ENCODE peak calls at places on chromosomes 7 and 10, in nine cellular contexts. R, C, A, K, F, H, D, P and I are unnamed samples.
A peak's percentile ranks its signal among the peaks of the same experiment; 100 is the strongest.

GRCh38 chr10:123551259-123551658 is 114.9 kb upstream of the GPR26 start:
- DNase-seq in K (no peak), C (no peak), P (no peak), F (no peak), R (no peak), H (no peak), A (no peak), D (no peak), I (peak; percentile 27)

GRCh38 chr10:120984221-120984620 is 133.1 kb downstream of the WDR11 start:
- DNase-seq in H (no peak), P (no peak), C (no peak), F (no peak), A (no peak), K (no peak), R (no peak), D (no peak), I (no peak)

GRCh38 chr10:32887481-32887880 is 70.5 kb downstream of the ITGB1 start:
- DNase-seq in C (no peak), R (no peak), D (no peak), K (no peak), H (no peak), P (no peak), F (no peak), A (no peak), I (no peak)

GRCh38 chr7:3095046-3095445 is 51.4 kb upstream of the CARD11 start:
- DNase-seq in D (no peak), P (no peak), A (no peak), H (no peak), C (peak; percentile 22), K (peak; percentile 53), R (peak; percentile 25), F (no peak), I (no peak)

GRCh38 chr7:42274052-42274451 is 37.0 kb upstream of the GLI3 start:
- DNase-seq in D (peak; percentile 71), A (no peak), K (no peak), H (no peak), P (no peak), C (no peak), R (no peak), F (no peak), I (no peak)

GRCh38 chr7:6508950-6509349 is 42.3 kb downstream of the GRID2IP start:
- DNase-seq in D (no peak), C (no peak), P (no peak), F (no peak), K (no peak), H (no peak), R (no peak), A (no peak), I (no peak)

GRCh38 chr10:19031763-19032162 is 16.8 kb upstream of the MALRD1 start:
- DNase-seq in H (no peak), P (no peak), A (no peak), F (no peak), C (no peak), K (no peak), R (no peak), D (no peak), I (no peak)

GRCh38 chr10:127492607-127493250 is 56.4 kb upstream of the NPS start:
- DNase-seq in D (peak; percentile 9), C (no peak), F (no peak), H (no peak), A (no peak), P (peak; percentile 30), K (no peak), R (no peak), I (no peak)

GRCh38 chr7:55572378-55573233 is at the start of gene VOPP1:
- DNase-seq in D (peak; percentile 72), A (peak; percentile 82), R (peak; percentile 70), C (peak; percentile 77), K (peak; percentile 23), H (peak; percentile 72), F (peak; percentile 83), P (peak; percentile 58), I (peak; percentile 50)

GRCh38 chr10:83908506-83908905 is 230.8 kb upstream of the GHITM start:
- DNase-seq in F (no peak), H (peak; percentile 22), C (no peak), D (no peak), A (no peak), K (peak; percentile 85), P (no peak), R (no peak), I (no peak)

GRCh38 chr7:102434039-102434481 is 685 bp downstream of the ORAI2 start:
- DNase-seq in A (no peak), C (no peak), P (no peak), F (no peak), R (no peak), K (no peak), H (no peak), D (peak; percentile 9), I (no peak)

GRCh38 chr10:24944512-24945255 is 7.7 kb downstream of the PRTFDC1 start:
- DNase-seq in D (peak; percentile 83), F (no peak), A (no peak), K (no peak), H (peak; percentile 19), C (no peak), P (peak; percentile 79), R (peak; percentile 69), I (no peak)

DNA sequence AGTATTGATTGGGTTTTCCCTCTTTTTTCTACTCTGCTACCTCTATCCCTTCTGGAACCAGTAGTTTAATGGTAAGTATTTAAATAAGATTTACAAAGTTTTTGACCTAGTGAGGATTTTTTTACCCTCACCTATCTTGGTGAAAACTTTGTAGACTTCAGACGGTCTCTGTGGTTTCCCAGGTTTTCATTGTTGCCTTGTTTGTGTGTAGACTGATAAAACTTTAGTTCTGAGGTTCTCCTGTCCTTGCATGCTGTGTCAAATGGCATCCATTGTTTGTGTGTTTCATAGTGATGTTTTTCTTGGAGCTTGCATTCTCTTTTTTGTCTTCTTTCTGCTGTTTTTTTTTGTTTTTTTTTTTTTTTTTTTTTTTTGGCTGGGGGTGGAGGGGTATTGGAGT is 22.6 kb downstream of the ZNRF2 start:
- DNase-seq in A (no peak), C (no peak), D (no peak), H (no peak), F (no peak), K (no peak), P (no peak), R (no peak), I (no peak)
- TF ChIP-seq CTCF in A (no peak), C (no peak), D (no peak), H (no peak), F (no peak), K (no peak), P (no peak), R (no peak), I (no peak)

DNA sequence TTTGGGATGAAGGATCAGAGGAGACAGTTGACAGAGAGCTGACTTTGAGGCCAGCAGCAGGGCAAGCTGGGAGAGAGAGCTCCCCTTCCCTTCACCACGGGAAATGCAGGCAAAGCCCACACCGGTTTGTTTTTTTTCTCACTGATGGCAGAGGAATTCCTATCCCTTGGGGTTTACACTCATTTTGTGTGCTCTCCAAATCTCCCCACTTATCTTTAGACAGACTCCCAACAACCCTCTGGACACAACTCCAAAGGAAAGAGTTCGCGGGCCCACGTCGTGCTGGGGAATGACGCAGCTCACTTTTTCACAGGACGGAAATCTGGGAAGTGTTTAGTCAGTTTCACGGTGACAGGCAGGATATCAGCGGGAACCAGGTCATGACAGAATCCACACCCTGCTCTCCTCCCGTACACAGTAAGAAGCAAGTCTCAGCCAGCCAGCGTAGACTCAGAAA is 68.3 kb upstream of the FAM171A1 start:
- DNase-seq in K (no peak), P (peak; percentile 23), F (no peak), R (peak; percentile 19), D (no peak), H (peak; percentile 53), C (peak; percentile 62), A (peak; percentile 68), I (no peak)
- H3K4me3 ChIP-seq in K (no peak overlapping the region), P (peak overlapping the region; percentile 25), F (peak overlapping the region; percentile 49), R (no peak overlapping the region), D (no peak overlapping the region), H (peak overlapping the region; percentile 48), C (no peak overlapping the region), A (peak overlapping the region; percentile 17), I (no peak overlapping the region)

GRCh38 chr10:48464871-48465736 is 139.8 kb downstream of the ARHGAP22 start:
- DNase-seq in C (peak; percentile 70), A (peak; percentile 23), P (no peak), K (no peak), H (peak; percentile 64), R (no peak), D (no peak), F (no peak), I (no peak)
- H3K27ac ChIP-seq in C (peak overlapping the region; percentile 55), A (no peak overlapping the region), P (no peak overlapping the region), K (no peak overlapping the region), H (peak overlapping the region; percentile 31), R (no peak overlapping the region), D (no peak overlapping the region), F (no peak overlapping the region), I (no peak overlapping the region)

GRCh38 chr7:111050885-111051416 is 40.0 kb upstream of the LRRN3 start:
- DNase-seq in H (no peak), A (no peak), R (no peak), F (no peak), C (no peak), P (no peak), D (no peak), K (no peak), I (no peak)

GRCh38 chr7:111056371-111056770 is 34.6 kb upstream of the LRRN3 start:
- DNase-seq in R (no peak), H (no peak), K (no peak), P (no peak), F (no peak), D (no peak), A (no peak), C (no peak), I (no peak)

GRCh38 chr7:111049971-111050680 is 40.8 kb upstream of the LRRN3 start:
- DNase-seq in C (no peak), F (no peak), R (no peak), H (no peak), K (no peak), D (no peak), A (no peak), P (no peak), I (no peak)

GRCh38 chr7:111051832-111052231 is 39.1 kb upstream of the LRRN3 start:
- DNase-seq in H (no peak), A (no peak), C (no peak), K (no peak), F (no peak), P (no peak), D (no peak), R (no peak), I (no peak)

DNA sequence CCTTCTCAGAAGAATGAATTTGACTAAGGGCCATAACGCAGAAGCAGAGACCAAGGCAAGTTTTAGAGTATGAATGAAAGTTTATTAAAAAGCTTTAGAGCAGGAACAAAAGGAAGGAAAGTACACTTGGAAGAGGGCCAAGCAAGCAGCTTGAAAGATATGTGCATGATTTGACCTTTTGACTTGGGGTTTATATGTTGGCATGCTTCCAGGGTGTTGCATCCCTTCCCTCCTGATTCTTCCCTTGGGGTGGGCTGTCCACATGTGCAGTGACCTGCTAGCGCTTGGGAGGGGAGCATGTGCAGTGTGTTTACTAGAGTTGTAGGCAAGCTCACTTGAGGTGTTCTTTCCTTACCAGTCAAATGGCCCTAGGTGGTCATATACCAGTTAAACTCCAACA is 37.9 kb upstream of the LRRN3 start:
- DNase-seq in P (no peak), F (no peak), D (no peak), A (no peak), C (no peak), K (no peak), H (no peak), R (no peak), I (no peak)
- TF ChIP-seq CTCF in P (no peak), F (no peak), D (no peak), A (no peak), C (no peak), K (no peak), H (no peak), R (no peak), I (no peak)

GRCh38 chr10:44426247-44427034 is 41.5 kb upstream of the CXCL12 start:
- DNase-seq in K (no peak), A (no peak), R (no peak), H (no peak), D (no peak), F (no peak), C (no peak), P (no peak), I (no peak)
- H3K4me3 ChIP-seq in K (no peak overlapping the region), A (no peak overlapping the region), R (no peak overlapping the region), H (no peak overlapping the region), D (no peak overlapping the region), F (no peak overlapping the region), C (no peak overlapping the region), P (no peak overlapping the region), I (no peak overlapping the region)